ENCODE peak calls at places on chromosomes 5 and 9, in four cellular contexts. Q, M, G and O are unnamed samples.

GRCh38 chr5:39755452-39755851 is 330.7 kb upstream of the DAB2 start:
- DNase-seq in M (no peak), Q (no peak), G (no peak), O (no peak)

GRCh38 chr5:148391422-148391821 is 7.7 kb downstream of the FBXO38 start:
- DNase-seq in M (no peak), G (no peak), Q (no peak), O (no peak)

GRCh38 chr5:112146323-112146848 is 272.7 kb downstream of the EPB41L4A start:
- DNase-seq in G (no peak), Q (no peak), M (no peak), O (no peak)

GRCh38 chr9:2166219-2166618 is 151.1 kb downstream of the SMARCA2 start:
- DNase-seq in Q (no peak), G (no peak), M (no peak), O (no peak)

GRCh38 chr5:159099049-159099760 is 511 bp downstream of the EBF1 start:
- DNase-seq in Q (peak), G (no peak), M (no peak), O (peak)

GRCh38 chr5:138967806-138968448 is 92.8 kb upstream of the LRRTM2 start:
- DNase-seq in M (no peak), G (no peak), Q (no peak), O (no peak)

GRCh38 chr5:150138551-150139265 is 16.9 kb downstream of the PDGFRB start:
- DNase-seq in G (peak), M (no peak), Q (peak), O (no peak)

GRCh38 chr5:169299146-169299545 is 1.8 kb downstream of the SLIT3 start:
- DNase-seq in Q (no peak), M (no peak), G (no peak), O (no peak)

GRCh38 chr5:57598756-57599155 is 116.1 kb upstream of the ACTBL2 start:
- DNase-seq in G (no peak), M (no peak), Q (no peak), O (no peak)

GRCh38 chr9:83154087-83154736 is 91.3 kb upstream of the RASEF start:
- DNase-seq in G (no peak), M (no peak), Q (no peak), O (no peak)

GRCh38 chr5:42242210-42242609 is 181.0 kb upstream of the GHR start:
- DNase-seq in G (no peak), M (no peak), Q (no peak), O (no peak)

GRCh38 chr5:150486402-150487198 is 21.3 kb upstream of the NDST1 start:
- DNase-seq in M (peak), Q (peak), G (peak), O (peak)

GRCh38 chr5:56837386-56837785 is 22.0 kb downstream of the MAP3K1 start:
- DNase-seq in M (no peak), G (no peak), Q (no peak), O (no peak)

GRCh38 chr9:134591573-134591981 is 50.0 kb upstream of the COL5A1 start:
- DNase-seq in Q (no peak), G (no peak), M (no peak), O (no peak)

GRCh38 chr5:53323943-53324642 is 156.3 kb upstream of the FST start:
- DNase-seq in G (no peak), M (peak), Q (no peak), O (no peak)

GRCh38 chr5:137333461-137333860 is 165.7 kb downstream of the SPOCK1 start:
- DNase-seq in Q (no peak), M (no peak), G (no peak), O (no peak)

DNA sequence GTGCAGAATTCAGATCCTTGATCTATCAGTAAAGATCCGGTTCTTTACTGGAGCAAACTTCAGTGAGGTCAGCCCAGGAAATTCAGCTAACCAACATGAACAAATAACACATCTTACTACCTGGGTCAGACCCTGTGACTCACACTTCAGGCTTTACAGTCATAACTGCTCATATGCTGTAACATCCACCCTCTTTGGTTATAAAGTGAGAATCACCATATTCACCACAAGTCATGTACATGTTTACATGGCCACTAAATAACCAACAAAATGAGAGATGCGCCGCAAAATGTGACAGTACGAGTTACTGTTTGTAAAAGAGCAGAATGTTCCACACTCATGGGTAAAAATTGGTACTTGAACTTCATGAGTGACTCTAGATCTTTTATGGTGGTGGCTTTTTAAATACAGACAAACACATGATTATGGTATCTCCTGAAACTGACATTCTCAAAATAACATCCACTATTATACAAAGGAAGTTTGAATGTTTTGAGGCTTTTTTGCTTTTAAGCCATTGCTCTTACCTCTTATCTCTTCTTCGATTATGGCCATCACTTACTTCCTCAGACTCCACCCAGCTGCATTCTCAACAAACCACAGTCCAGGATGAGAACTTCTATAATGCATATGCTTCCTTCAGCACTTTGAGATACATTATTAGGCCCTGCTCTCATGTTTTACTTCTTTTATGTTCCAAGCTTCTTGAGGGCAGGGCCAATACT is 516.6 kb downstream of the RAB3C start:
- DNase-seq in G (no peak), M (no peak), Q (no peak), O (no peak)
- H3K27ac ChIP-seq in G (no peak), M (no peak), Q (no peak), O (no peak)

DNA sequence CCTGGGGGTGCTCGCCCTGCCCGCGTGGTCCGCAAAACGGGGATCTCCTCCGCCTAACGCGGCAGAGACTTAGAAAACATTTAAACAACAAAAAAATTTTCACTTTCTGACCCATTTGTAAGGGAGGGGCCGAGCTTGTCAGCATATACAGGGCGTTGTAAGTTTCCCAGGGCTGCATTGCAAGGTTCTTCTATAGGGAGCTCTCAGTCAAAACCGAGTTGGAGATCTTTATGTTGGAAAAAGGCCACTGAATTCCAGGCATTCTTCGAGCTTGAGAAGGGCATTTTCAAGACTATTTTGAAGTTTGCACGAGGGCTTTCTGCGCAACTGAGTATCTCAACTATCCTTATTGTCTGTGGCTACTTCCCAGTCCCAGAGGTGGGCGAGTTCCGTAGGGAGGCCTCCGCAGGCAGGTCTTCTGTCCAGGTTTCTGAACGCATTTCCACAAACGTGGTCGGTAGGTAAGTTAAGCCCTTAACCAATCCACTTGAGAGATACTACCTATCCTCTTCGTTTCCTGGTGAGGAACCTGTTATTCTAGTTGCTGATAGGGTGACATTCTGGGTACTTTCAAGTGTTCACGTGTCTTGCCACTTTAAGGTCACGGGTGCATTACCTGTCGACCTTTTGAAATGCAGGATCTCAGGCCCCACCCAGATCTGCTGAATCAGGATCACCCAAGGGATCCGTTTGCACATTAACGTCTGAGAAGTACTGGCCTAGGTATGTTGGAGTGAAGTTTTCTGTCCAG is 51.5 kb upstream of the TJP2 start:
- DNase-seq in M (no peak), Q (peak), G (no peak), O (peak)
- H3K4me3 ChIP-seq in M (peak), Q (peak), G (peak), O (peak)

GRCh38 chr9:70561111-70561510 is 146.7 kb upstream of the KLF9 start:
- DNase-seq in G (no peak), Q (no peak), M (no peak), O (no peak)

GRCh38 chr9:70559102-70559501 is 144.6 kb upstream of the KLF9 start:
- DNase-seq in Q (no peak), G (no peak), M (no peak), O (no peak)

GRCh38 chr9:70556736-70557135 is 142.3 kb upstream of the KLF9 start:
- DNase-seq in M (no peak), Q (no peak), G (no peak), O (no peak)

GRCh38 chr9:70554881-70555280 is 140.4 kb upstream of the KLF9 start:
- DNase-seq in M (no peak), Q (no peak), G (no peak), O (no peak)

GRCh38 chr9:70557665-70558419 is 143.4 kb upstream of the KLF9 start:
- DNase-seq in M (no peak), Q (no peak), G (no peak), O (no peak)
- H3K27ac ChIP-seq in M (no peak), Q (no peak), G (no peak), O (no peak)

GRCh38 chr9:38347946-38348345 is 44.6 kb upstream of the ALDH1B1 start:
- DNase-seq in M (no peak), Q (no peak), G (no peak), O (no peak)

GRCh38 chr9:38344566-38345324 is 47.8 kb upstream of the ALDH1B1 start:
- DNase-seq in M (no peak), Q (no peak), G (no peak), O (no peak)

GRCh38 chr9:38343552-38343951 is 49.0 kb upstream of the ALDH1B1 start:
- DNase-seq in Q (no peak), M (no peak), G (no peak), O (no peak)

GRCh38 chr9:38346811-38347735 is 45.4 kb upstream of the ALDH1B1 start:
- DNase-seq in Q (peak), M (no peak), G (no peak), O (peak)

GRCh38 chr9:38345851-38346755 is 46.4 kb upstream of the ALDH1B1 start:
- DNase-seq in Q (no peak), G (no peak), M (no peak), O (no peak)
- H3K4me3 ChIP-seq in Q (no peak), G (no peak), M (no peak), O (no peak)

DNA sequence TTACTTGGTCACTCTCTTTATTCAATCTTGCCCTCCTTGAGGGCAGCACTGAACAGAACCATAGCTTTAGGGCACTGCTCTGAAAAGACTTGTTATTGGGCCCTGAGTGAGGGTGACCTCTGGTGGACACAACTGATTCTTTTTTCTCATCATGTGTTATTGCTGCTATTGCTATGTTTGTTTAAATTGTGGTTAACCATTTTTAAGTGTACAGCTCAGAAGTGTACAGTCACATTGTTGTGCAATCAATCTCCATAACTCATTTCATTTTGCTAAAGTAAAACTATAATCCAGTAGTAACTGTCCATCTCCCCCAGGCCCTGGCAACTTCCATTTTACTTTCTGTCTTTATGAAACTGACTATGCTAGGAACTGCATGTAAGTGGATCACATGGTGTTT is 351.1 kb upstream of the RIOK2 start:
- DNase-seq in M (no peak), G (no peak), Q (peak), O (peak)
- H3K27ac ChIP-seq in M (no peak), G (no peak), Q (no peak), O (no peak)